ENCODE peak calls at places on chromosomes 2 and 18, in nine cellular contexts. E is left lung; M is HTR-8/SVneo; N is upper lobe of left lung; L is hypothalamus; X is activated T-cell treated with anti-CD3 and anti-CD28 coated beads, Interleukin-2, amount 50 U/mL, for 4 hours; T is CD8-positive, alpha-beta memory T cell; S is NB4; A is right atrium auricular region. I is an unnamed sample.

GRCh38 chr2:1979101-1979500 is 234.8 kb upstream of the PXDN start:
- DNase-seq in E (no peak), M (no peak), N (no peak), L (no peak), X (no peak), T (no peak), S (peak; percentile 22), A (no peak), I (no peak)

GRCh38 chr2:201697899-201698298 is 545 bp downstream of the MPP4 start:
- DNase-seq in E (no peak), M (peak; percentile 41), N (no peak), L (no peak), X (no peak), T (no peak), S (no peak), A (no peak), I (no peak)

GRCh38 chr2:240435457-240435954 is at the start of gene GPC1:
- DNase-seq in E (peak; percentile 62), M (peak; percentile 75), N (peak; percentile 96), L (peak; percentile 74), X (peak; percentile 50), T (no peak), S (no peak), A (no peak), I (peak; percentile 67)

GRCh38 chr18:49921278-49922037 is 108.1 kb upstream of the ACAA2 start:
- DNase-seq in E (no peak), M (no peak), N (no peak), L (no peak), X (no peak), T (no peak), S (no peak), A (no peak), I (peak; percentile 19)

GRCh38 chr18:75811156-75811555 is 383.7 kb upstream of the SMIM21 start:
- DNase-seq in E (no peak), M (no peak), N (no peak), L (no peak), X (no peak), T (no peak), S (no peak), A (no peak), I (no peak)

GRCh38 chr2:211766689-211767088 is 771.9 kb downstream of the ERBB4 start:
- DNase-seq in E (peak; percentile 45), M (no peak), N (no peak), L (no peak), X (no peak), T (no peak), S (no peak), A (no peak), I (no peak)

GRCh38 chr2:189379287-189379630 is 62.0 kb upstream of the WDR75 start:
- DNase-seq in E (no peak), M (peak; percentile 37), N (no peak), L (no peak), X (no peak), T (no peak), S (no peak), A (no peak), I (no peak)

GRCh38 chr18:23539298-23539697 is 36.0 kb downstream of the RMC1 start:
- DNase-seq in E (no peak), M (no peak), N (no peak), L (no peak), X (no peak), T (no peak), S (no peak), A (no peak), I (no peak)

I was measured in lung microvascular endothelial cell.